ENCODE peak calls at places on chromosomes 6 and 20, in six cellular contexts. One of them, this sample, is unnamed.
A peak's percentile ranks its signal among the peaks of the same experiment; 100 is the strongest.

GRCh38 chr6:74733830-74734591 is 471.8 kb downstream of the COL12A1 start:
- DNase-seq in T follicular helper cell: no peak
- DNase-seq in activated CD8-positive, alpha-beta memory T cell treated with anti-CD3 and anti-CD28 coated beads, Interleukin-2, amount 50 U/mL, for 4 hours: no peak
- DNase-seq in DMS153: no peak
- DNase-seq in naive B cell: no peak
- DNase-seq in HTR-8/SVneo: no peak
- DNase-seq in this sample: no peak

GRCh38 chr6:111474771-111475170 is 8.2 kb downstream of the REV3L start:
- DNase-seq in DMS153: no peak
- DNase-seq in T follicular helper cell: no peak
- DNase-seq in activated CD8-positive, alpha-beta memory T cell treated with anti-CD3 and anti-CD28 coated beads, Interleukin-2, amount 50 U/mL, for 4 hours: no peak
- DNase-seq in HTR-8/SVneo: no peak
- DNase-seq in naive B cell: no peak
- DNase-seq in this sample: no peak

GRCh38 chr20:50056951-50057403 is 56.0 kb downstream of the UBE2V1 start:
- DNase-seq in DMS153: no peak
- DNase-seq in T follicular helper cell: no peak
- DNase-seq in HTR-8/SVneo: no peak
- DNase-seq in activated CD8-positive, alpha-beta memory T cell treated with anti-CD3 and anti-CD28 coated beads, Interleukin-2, amount 50 U/mL, for 4 hours: no peak
- DNase-seq in naive B cell: no peak
- DNase-seq in this sample: no peak

GRCh38 chr6:128567029-128567428 is 46.6 kb upstream of the PTPRK start:
- DNase-seq in activated CD8-positive, alpha-beta memory T cell treated with anti-CD3 and anti-CD28 coated beads, Interleukin-2, amount 50 U/mL, for 4 hours: no peak
- DNase-seq in DMS153: no peak
- DNase-seq in naive B cell: no peak
- DNase-seq in T follicular helper cell: no peak
- DNase-seq in HTR-8/SVneo: no peak
- DNase-seq in this sample: no peak

GRCh38 chr6:168369776-168370175 is 50.2 kb upstream of the DACT2 start:
- DNase-seq in T follicular helper cell: no peak
- DNase-seq in DMS153: no peak
- DNase-seq in activated CD8-positive, alpha-beta memory T cell treated with anti-CD3 and anti-CD28 coated beads, Interleukin-2, amount 50 U/mL, for 4 hours: no peak
- DNase-seq in naive B cell: no peak
- DNase-seq in HTR-8/SVneo: no peak
- DNase-seq in this sample: no peak

GRCh38 chr20:584375-585301 is 25.5 kb downstream of the TCF15 start:
- DNase-seq in HTR-8/SVneo: no peak
- DNase-seq in activated CD8-positive, alpha-beta memory T cell treated with anti-CD3 and anti-CD28 coated beads, Interleukin-2, amount 50 U/mL, for 4 hours: no peak
- DNase-seq in T follicular helper cell: no peak
- DNase-seq in DMS153: no peak
- DNase-seq in naive B cell: no peak
- DNase-seq in this sample: no peak

GRCh38 chr6:29943053-29943966 is 978 bp downstream of the HLA-A start:
- DNase-seq in DMS153: no peak
- DNase-seq in activated CD8-positive, alpha-beta memory T cell treated with anti-CD3 and anti-CD28 coated beads, Interleukin-2, amount 50 U/mL, for 4 hours: peak; percentile 49
- DNase-seq in HTR-8/SVneo: no peak
- DNase-seq in T follicular helper cell: no peak
- DNase-seq in naive B cell: no peak
- DNase-seq in this sample: no peak

GRCh38 chr20:44104807-44105517 is 82.0 kb downstream of the JPH2 start:
- DNase-seq in HTR-8/SVneo: no peak
- DNase-seq in activated CD8-positive, alpha-beta memory T cell treated with anti-CD3 and anti-CD28 coated beads, Interleukin-2, amount 50 U/mL, for 4 hours: no peak
- DNase-seq in DMS153: peak; percentile 61
- DNase-seq in naive B cell: no peak
- DNase-seq in T follicular helper cell: no peak
- DNase-seq in this sample: peak; percentile 84

GRCh38 chr6:30557683-30557981 is 537 bp downstream of the PRR3 start:
- DNase-seq in activated CD8-positive, alpha-beta memory T cell treated with anti-CD3 and anti-CD28 coated beads, Interleukin-2, amount 50 U/mL, for 4 hours: peak; percentile 59
- DNase-seq in HTR-8/SVneo: peak; percentile 29
- DNase-seq in DMS153: no peak
- DNase-seq in T follicular helper cell: no peak
- DNase-seq in naive B cell: no peak
- DNase-seq in this sample: no peak

GRCh38 chr6:85676086-85676729 is 33.5 kb upstream of the SYNCRIP start:
- DNase-seq in T follicular helper cell: no peak
- DNase-seq in naive B cell: no peak
- DNase-seq in HTR-8/SVneo: no peak
- DNase-seq in DMS153: no peak
- DNase-seq in activated CD8-positive, alpha-beta memory T cell treated with anti-CD3 and anti-CD28 coated beads, Interleukin-2, amount 50 U/mL, for 4 hours: no peak
- DNase-seq in this sample: no peak